ENCODE peak calls at places on chromosomes 6 and 20, in five cellular contexts. B is neural progenitor cell, W is fibroblast of lung, H is fibroblast of the aortic adventitia, A is uterus. V is an unnamed sample.

GRCh38 chr6:167750956-167751358 is 75.8 kb upstream of the AFDN start:
- DNase-seq in B (no peak), W (no peak), H (no peak), A (peak; percentile 43), V (no peak)

GRCh38 chr6:42782689-42783176 is 881 bp downstream of the BICRAL start:
- DNase-seq in B (peak; percentile 83), W (peak; percentile 94), H (peak; percentile 91), A (peak; percentile 83), V (peak; percentile 89)

GRCh38 chr6:36514554-36515456 is 32.5 kb downstream of the STK38 start:
- DNase-seq in B (no peak), W (no peak), H (no peak), A (no peak), V (no peak)

GRCh38 chr6:74259931-74260330 is 563.9 kb downstream of the CD109 start:
- DNase-seq in B (no peak), W (no peak), H (peak; percentile 53), A (no peak), V (no peak)

GRCh38 chr6:107657373-107657754 is 166.7 kb downstream of the SCML4 start:
- DNase-seq in B (no peak), W (no peak), H (no peak), A (no peak), V (no peak)

GRCh38 chr6:84193140-84193708 is 34.2 kb downstream of the CEP162 start:
- DNase-seq in B (no peak), W (peak; percentile 56), H (peak; percentile 62), A (no peak), V (peak; percentile 83)

GRCh38 chr6:11778648-11779307 is at the start of gene ADTRP:
- DNase-seq in B (no peak), W (no peak), H (no peak), A (no peak), V (no peak)

GRCh38 chr6:163962627-163963117 is 548.2 kb downstream of the QKI start:
- DNase-seq in B (no peak), W (no peak), H (no peak), A (no peak), V (no peak)

GRCh38 chr20:11015440-11015839 is 341.6 kb upstream of the JAG1 start:
- DNase-seq in B (no peak), W (no peak), H (no peak), A (no peak), V (no peak)

GRCh38 chr20:53660078-53660909 is 66.7 kb upstream of the ZNF217 start:
- DNase-seq in B (peak; percentile 27), W (peak; percentile 68), H (peak; percentile 51), A (peak; percentile 48), V (peak; percentile 27)

GRCh38 chr6:46393940-46394337 is 97.3 kb downstream of the RCAN2 start:
- DNase-seq in B (peak; percentile 46), W (no peak), H (no peak), A (no peak), V (no peak)

GRCh38 chr20:52402950-52403349 is 211.4 kb upstream of the ZFP64 start:
- DNase-seq in B (no peak), W (no peak), H (no peak), A (no peak), V (no peak)

GRCh38 chr6:20706293-20707165 is 172.3 kb downstream of the CDKAL1 start:
- DNase-seq in B (no peak), W (peak; percentile 43), H (peak; percentile 35), A (no peak), V (peak; percentile 80)

GRCh38 chr6:129719692-129720091 is 9.7 kb upstream of the ARHGAP18 start:
- DNase-seq in B (no peak), W (peak; percentile 73), H (peak; percentile 74), A (no peak), V (no peak)

DNA sequence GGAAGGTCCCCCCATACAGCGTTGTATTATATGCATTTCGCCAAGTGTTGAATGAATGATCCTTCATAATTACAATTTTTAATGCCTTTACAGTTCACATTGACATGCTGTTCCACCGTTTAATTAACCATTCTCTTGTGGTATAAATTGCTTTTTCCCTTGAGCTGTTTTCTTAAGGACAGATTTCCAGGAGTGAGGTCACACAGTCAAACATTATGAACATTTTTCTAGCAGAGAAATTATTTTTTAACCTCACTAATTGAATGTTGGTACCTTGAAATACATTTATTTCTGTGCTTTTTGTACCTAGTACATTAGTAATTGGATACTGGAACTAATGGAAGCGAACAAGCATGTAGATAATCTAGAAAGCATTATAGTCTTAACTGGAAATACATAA is 76.7 kb upstream of the C20orf144 start:
- DNase-seq in B (no peak), W (no peak), H (no peak), A (no peak), V (no peak)
- H3K4me3 ChIP-seq in B (no peak overlapping the region), W (no peak overlapping the region), H (no peak overlapping the region), A (no peak overlapping the region), V (no peak overlapping the region)

DNA sequence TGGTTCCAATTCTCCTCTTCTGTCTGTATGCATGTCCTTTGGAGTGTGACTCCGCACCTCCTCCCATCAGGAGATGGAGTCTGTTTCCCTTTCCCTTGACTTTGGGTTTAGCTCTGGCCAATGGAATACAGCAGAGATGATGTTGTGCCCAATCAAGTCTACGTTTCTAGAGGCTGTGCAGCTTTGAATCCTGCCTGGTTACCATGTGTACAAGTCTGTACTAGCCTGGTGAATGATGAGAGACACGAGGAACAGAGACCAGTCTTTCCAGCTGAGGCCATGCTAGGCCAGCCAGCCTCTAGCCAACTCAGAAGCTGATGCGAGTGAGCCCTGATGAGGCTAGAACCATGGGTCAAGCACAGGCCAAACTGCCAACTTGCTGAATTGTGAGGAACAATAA is 83.2 kb downstream of the LAMP5 start:
- DNase-seq in B (no peak), W (no peak), H (no peak), A (no peak), V (no peak)
- TF ChIP-seq CTCF in B (no peak), W (no peak), H (no peak), A (no peak), V (no peak)

DNA sequence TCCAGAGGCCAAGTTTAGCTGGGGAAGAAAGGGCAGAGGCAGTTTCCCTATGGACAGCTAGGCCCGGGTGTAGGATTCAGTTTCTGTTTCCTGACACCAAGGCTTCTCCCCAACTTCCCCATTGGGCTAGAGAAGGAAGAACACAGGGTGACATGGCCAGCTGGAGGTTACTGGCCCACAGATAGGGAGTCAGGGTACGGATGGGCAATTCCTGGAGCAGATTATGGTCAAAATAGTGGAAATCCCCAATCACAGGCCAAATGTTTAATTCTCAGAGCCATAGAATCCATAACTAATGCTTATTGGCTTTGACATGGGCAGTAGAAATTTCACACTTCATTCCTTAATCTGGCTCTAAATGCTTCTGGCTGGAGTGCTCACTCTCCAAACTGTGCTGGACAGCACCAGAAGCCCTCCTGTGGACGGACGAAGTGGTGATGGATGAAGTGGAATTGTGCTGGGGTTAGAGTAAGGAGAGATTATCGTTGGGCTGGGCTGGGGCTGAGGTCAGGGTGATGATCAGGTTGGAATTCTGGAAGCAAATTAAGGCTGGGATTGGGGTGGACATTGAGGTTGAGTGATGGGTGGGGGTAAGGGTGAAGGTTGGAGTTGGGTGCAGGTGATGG is 869 bp downstream of the SIGLEC1 start:
- DNase-seq in B (no peak), W (no peak), H (no peak), A (no peak), V (no peak)
- H3K4me3 ChIP-seq in B (no peak overlapping the region), W (no peak overlapping the region), H (no peak overlapping the region), A (no peak overlapping the region), V (no peak overlapping the region)

GRCh38 chr20:21020656-21021004 is 85.5 kb downstream of the LINC00237 start:
- DNase-seq in B (no peak), W (no peak), H (peak; percentile 19), A (peak; percentile 34), V (peak; percentile 2)

GRCh38 chr20:21017381-21018085 is 88.6 kb downstream of the LINC00237 start:
- DNase-seq in B (no peak), W (no peak), H (no peak), A (no peak), V (no peak)

GRCh38 chr20:21018576-21018975 is 87.6 kb downstream of the LINC00237 start:
- DNase-seq in B (no peak), W (no peak), H (no peak), A (no peak), V (no peak)

GRCh38 chr20:21019468-21019830 is 86.7 kb downstream of the LINC00237 start:
- DNase-seq in B (no peak), W (no peak), H (no peak), A (no peak), V (no peak)

DNA sequence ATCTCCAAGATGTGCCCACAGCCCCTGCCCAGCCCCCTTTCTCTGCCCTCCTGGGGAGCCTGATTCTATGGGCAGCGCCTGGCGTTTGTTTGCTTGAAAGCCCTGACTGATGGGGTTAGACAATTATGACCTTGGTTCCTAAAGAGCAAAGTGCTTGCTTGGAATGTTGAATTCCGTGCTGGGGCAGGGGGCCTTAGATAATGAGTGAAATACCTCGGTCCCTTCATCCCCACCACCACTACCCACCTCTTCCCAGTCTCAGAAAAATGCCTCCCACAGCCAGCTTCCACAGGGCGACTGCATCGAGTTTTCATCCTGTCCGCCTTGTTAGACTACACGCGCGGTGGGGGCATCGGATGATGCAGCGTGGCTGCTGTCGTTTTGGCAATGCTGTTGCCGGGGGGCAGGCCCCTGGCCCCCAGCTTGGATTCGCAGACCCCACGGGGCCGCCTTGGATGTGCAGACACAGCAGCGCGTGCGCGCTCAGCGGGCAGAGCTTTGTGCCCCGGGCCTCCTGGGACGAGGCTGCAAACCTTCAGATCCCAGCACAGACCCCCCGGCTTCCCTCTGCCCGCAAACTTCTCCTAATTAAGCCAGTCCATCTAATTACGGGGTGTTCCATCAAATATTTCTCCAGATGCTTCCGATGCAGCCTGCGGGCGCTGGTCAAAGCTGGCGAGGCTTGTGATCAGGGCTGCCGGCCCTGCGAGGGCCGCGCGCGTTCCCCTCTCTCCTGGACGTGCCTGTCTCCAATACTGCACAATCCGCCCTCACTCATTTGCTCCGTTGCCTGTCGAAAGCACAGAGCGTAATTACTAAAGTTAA is 86.1 kb downstream of the LINC00237 start:
- DNase-seq in B (peak; percentile 59), W (no peak), H (no peak), A (no peak), V (no peak)
- TF ChIP-seq CTCF in B (no peak), W (no peak), H (no peak), A (no peak), V (no peak)